ENCODE peak calls at places on chromosome 1, in nine cellular contexts. B is heart left ventricle, W is NB4, L is ovary, N is upper lobe of left lung, A is adrenal gland, P is sigmoid colon, R is IMR-90, G is esophagus muscularis mucosa. Y is an unnamed sample.

GRCh38 chr1:31297273-31298247 is 728 bp downstream of the ZCCHC17 start:
- DNase-seq in A (no peak), G (no peak), B (no peak), R (peak; percentile 37), P (no peak), W (peak; percentile 77), N (no peak), L (no peak), Y (peak; percentile 21)

GRCh38 chr1:5933050-5933449 is 59.2 kb downstream of the NPHP4 start:
- DNase-seq in B (no peak), A (no peak), L (no peak), G (no peak), P (no peak), W (no peak), N (no peak), R (no peak), Y (peak; percentile 2)

GRCh38 chr1:236311040-236311439 is 29.3 kb upstream of the ERO1B start:
- DNase-seq in B (no peak), P (no peak), A (no peak), N (no peak), R (no peak), W (peak; percentile 19), G (no peak), L (no peak), Y (no peak)

GRCh38 chr1:204760350-204761134 is 75.0 kb upstream of the LRRN2 start:
- DNase-seq in L (no peak), A (no peak), P (no peak), R (peak; percentile 1), N (no peak), B (no peak), W (peak; percentile 17), G (no peak), Y (no peak)

GRCh38 chr1:153547560-153548551 is 1.2 kb downstream of the S100A3 start:
- DNase-seq in L (no peak), P (peak; percentile 68), G (no peak), B (no peak), N (peak; percentile 19), A (no peak), R (no peak), W (peak; percentile 62), Y (no peak)

GRCh38 chr1:68758666-68759209 is 261.9 kb upstream of the DEPDC1 start:
- DNase-seq in A (no peak), G (no peak), P (peak; percentile 50), L (no peak), B (no peak), W (no peak), R (no peak), N (no peak), Y (no peak)

GRCh38 chr1:56644064-56644940 is 812 bp upstream of the PRKAA2 start:
- DNase-seq in G (no peak), B (no peak), R (peak; percentile 73), W (no peak), A (no peak), N (no peak), P (no peak), L (peak; percentile 18), Y (peak; percentile 44)

GRCh38 chr1:55286851-55287602 is 71.9 kb upstream of the USP24 start:
- DNase-seq in G (peak; percentile 75), R (peak; percentile 35), A (no peak), W (no peak), B (no peak), N (no peak), P (no peak), L (no peak), Y (no peak)

GRCh38 chr1:182431278-182431677 is 18.7 kb upstream of the RGSL1 start:
- DNase-seq in B (no peak), R (no peak), G (no peak), A (no peak), N (no peak), L (no peak), P (no peak), W (no peak), Y (no peak)

GRCh38 chr1:178938959-178939317 is 68.1 kb upstream of the ANGPTL1 start:
- DNase-seq in P (peak; percentile 95), G (peak; percentile 95), N (no peak), L (peak; percentile 92), A (peak; percentile 81), W (no peak), B (peak; percentile 87), R (peak; percentile 27), Y (peak; percentile 75)

DNA sequence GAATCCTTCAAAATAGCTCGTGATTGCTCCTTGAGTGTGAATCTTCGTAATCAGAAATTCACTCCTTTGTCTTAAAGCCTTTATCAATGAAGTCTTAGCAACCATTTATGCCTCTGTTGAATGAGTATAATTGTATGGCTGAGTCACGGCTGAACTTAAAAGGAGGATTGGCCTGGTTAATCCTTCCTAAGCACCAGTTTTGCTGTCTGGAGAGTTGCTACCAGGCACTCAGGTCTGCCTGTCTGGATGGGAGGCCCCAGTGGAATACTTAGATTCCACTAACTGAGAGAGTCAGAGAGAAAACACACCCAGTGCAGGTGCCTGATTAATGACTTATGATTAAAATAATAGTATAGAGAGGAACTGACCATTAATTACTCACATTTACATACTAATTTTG is 7.6 kb upstream of the HHAT start:
- DNase-seq in N (no peak), L (no peak), W (no peak), A (no peak), B (no peak), G (no peak), R (no peak), P (no peak), Y (no peak)
- H3K4me3 ChIP-seq in N (no peak overlapping the region), L (no peak overlapping the region), W (no peak overlapping the region), A (no peak overlapping the region), B (no peak overlapping the region), G (no peak overlapping the region), R (no peak overlapping the region), P (no peak overlapping the region), Y (no peak overlapping the region)

DNA sequence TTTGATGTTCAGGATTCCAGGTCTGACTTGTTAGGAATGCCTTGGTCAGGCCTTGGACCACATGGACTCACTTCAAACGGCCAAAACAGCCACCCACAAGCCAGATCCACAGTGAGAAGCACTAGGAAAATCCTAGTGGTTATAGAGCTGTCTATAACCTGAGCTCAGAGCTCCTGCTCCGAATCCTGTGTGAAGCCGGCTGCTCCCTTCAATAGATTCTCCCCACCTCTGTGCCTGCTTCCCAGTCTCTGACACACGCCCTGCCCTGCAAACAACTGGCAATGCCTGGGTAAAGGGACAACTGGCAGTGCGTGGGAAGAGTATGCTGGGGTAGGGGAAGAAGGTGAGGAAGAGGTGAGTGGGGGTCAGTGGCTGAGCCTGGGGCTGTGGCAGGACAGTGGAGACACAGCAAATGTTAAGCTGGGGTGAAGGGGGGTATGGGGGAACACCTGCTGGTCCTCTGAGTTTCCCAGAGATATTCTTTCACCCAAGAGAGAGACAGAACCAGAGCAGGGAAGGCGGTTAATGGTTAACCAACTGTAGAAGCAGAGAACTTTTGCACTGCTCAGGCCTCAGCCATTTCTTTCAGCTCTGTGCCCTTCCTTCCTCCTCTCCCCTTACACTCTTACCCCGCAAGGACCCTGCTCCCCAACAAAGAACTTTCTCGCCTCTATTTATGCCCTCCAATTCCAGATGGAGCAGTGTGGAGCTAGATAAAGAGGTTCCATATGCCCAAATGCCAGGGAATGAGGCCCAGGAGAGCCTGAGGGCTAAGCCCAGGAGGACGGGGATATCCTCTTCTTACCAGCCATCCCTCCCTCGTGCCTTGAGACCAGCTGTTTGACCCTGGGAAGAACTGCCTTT is 4.4 kb downstream of the PLXNA2 start:
- DNase-seq in G (no peak), N (no peak), W (no peak), P (peak; percentile 10), L (no peak), A (no peak), R (no peak), B (no peak), Y (no peak)
- TF ChIP-seq POLR2A in G (no peak), N (no peak), W (no peak), P (no peak), L (no peak), A (no peak), R (no peak), B (no peak), Y (no peak)

GRCh38 chr1:234612352-234613127 is 2.6 kb upstream of the IRF2BP2 start:
- DNase-seq in L (peak; percentile 89), R (peak; percentile 99), A (peak; percentile 95), W (peak; percentile 98), B (peak; percentile 95), N (peak; percentile 94), G (peak; percentile 98), P (peak; percentile 98), Y (peak; percentile 95)

GRCh38 chr1:234611799-234612351 is 1.9 kb upstream of the IRF2BP2 start:
- DNase-seq in W (peak; percentile 60), A (peak; percentile 65), B (peak; percentile 57), P (peak; percentile 83), G (no peak), L (peak; percentile 60), R (no peak), N (peak; percentile 81), Y (no peak)

GRCh38 chr1:234610061-234610581 is at the start of gene IRF2BP2:
- DNase-seq in P (peak; percentile 93), N (peak; percentile 86), B (peak; percentile 86), R (peak; percentile 80), G (no peak), W (peak; percentile 89), A (peak; percentile 85), L (peak; percentile 83), Y (peak; percentile 88)

GRCh38 chr1:234610582-234611152 is 689 bp upstream of the IRF2BP2 start:
- DNase-seq in N (peak; percentile 96), P (peak; percentile 98), R (peak; percentile 95), L (peak; percentile 96), A (peak; percentile 96), B (peak; percentile 97), W (peak; percentile 95), G (peak; percentile 99), Y (peak; percentile 95)

DNA sequence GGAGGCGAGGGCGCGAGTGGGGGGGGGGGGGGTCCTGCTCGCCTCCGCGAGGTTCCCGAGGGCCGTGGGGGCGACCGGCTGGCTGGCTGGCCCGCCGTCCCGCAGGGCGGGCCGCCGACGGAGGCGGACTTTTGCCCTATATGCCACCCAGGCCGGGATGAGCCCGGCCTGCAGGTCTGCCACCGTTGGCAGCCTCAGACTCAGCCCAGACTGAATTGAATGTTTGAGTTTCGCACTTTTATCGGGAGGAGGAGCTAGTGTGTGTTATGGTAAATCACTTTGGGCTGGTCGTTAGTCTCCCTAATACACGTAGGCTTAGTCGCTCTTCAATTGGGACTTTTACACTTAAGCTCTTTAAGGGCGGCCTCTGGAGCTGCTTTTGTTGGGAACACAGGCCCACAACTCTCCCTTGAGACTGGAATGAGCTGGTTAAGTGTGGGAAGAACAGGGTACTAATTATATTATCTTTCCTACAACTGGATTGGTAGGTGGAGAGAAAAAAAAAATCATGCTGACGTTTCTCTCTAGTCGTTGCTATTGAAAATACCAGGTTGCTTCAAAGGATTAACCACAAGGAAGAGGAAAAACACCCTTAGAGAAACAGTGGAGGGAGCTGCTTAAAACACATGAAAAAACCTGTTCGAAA is 1.3 kb upstream of the IRF2BP2 start:
- DNase-seq in G (no peak), B (no peak), R (peak; percentile 83), L (no peak), W (peak; percentile 94), N (peak; percentile 69), A (no peak), P (no peak), Y (no peak)
- H3K4me3 ChIP-seq in G (peak overlapping the region; percentile 52), B (peak overlapping the region; percentile 59), R (peak overlapping the region; percentile 1), L (peak overlapping the region; percentile 46), W (peak overlapping the region; percentile 56), N (peak overlapping the region; percentile 59), A (peak overlapping the region; percentile 68), P (peak overlapping the region; percentile 18), Y (peak overlapping the region; percentile 62)

GRCh38 chr1:91404151-91405012 is at the start of gene HFM1:
- DNase-seq in A (peak; percentile 72), R (peak; percentile 69), G (no peak), B (peak; percentile 90), L (peak; percentile 89), P (peak; percentile 92), N (peak; percentile 76), W (peak; percentile 83), Y (peak; percentile 93)
- TF ChIP-seq POLR2A in A (peak; percentile 44), R (no peak), G (no peak), B (peak; percentile 60), L (peak; percentile 41), P (no peak), N (no peak), W (peak; percentile 48), Y (no peak)